ENCODE peak calls at places on chromosome 21, in four cellular contexts. One of them, this sample, is unnamed.

GRCh38 chr21:39087976-39088370 is 95.3 kb downstream of the PSMG1 start:
- DNase-seq in AG08395: no peak
- DNase-seq in GDM1: no peak
- DNase-seq in GM12864: no peak
- DNase-seq in this sample: no peak

GRCh38 chr21:32940079-32941014 is 85.4 kb upstream of the OLIG2 start:
- DNase-seq in AG08395: peak
- DNase-seq in GDM1: peak
- DNase-seq in GM12864: no peak
- DNase-seq in this sample: no peak

GRCh38 chr21:41289431-41289830 is 27.2 kb upstream of the FAM3B start:
- DNase-seq in AG08395: no peak
- DNase-seq in GDM1: no peak
- DNase-seq in GM12864: no peak
- DNase-seq in this sample: no peak

GRCh38 chr21:34889287-34889536 is 159.9 kb downstream of the RUNX1 start:
- DNase-seq in AG08395: peak
- DNase-seq in GDM1: peak
- DNase-seq in GM12864: no peak
- DNase-seq in this sample: no peak

GRCh38 chr21:37916795-37917142 is 512 bp upstream of the KCNJ6 start:
- DNase-seq in AG08395: no peak
- DNase-seq in GDM1: no peak
- DNase-seq in GM12864: no peak
- DNase-seq in this sample: no peak

GRCh38 chr21:39669485-39669884 is 56.7 kb downstream of the B3GALT5 start:
- DNase-seq in AG08395: no peak
- DNase-seq in GDM1: no peak
- DNase-seq in GM12864: no peak
- DNase-seq in this sample: no peak

GRCh38 chr21:34952701-34953100 is 96.4 kb downstream of the RUNX1 start:
- DNase-seq in AG08395: no peak
- DNase-seq in GDM1: no peak
- DNase-seq in GM12864: no peak
- DNase-seq in this sample: no peak

GRCh38 chr21:33075128-33075527 is 5.2 kb downstream of the OLIG1 start:
- DNase-seq in AG08395: peak
- DNase-seq in GDM1: no peak
- DNase-seq in GM12864: no peak
- DNase-seq in this sample: no peak

GRCh38 chr21:38853421-38853919 is 47.7 kb downstream of the ETS2 start:
- DNase-seq in AG08395: peak
- DNase-seq in GDM1: no peak
- DNase-seq in GM12864: no peak
- DNase-seq in this sample: no peak

GRCh38 chr21:44870748-44871495 is 2.6 kb downstream of the PTTG1IP start:
- DNase-seq in AG08395: no peak
- DNase-seq in GDM1: no peak
- DNase-seq in GM12864: no peak
- DNase-seq in this sample: no peak

GRCh38 chr21:33731447-33731846 is 89.1 kb downstream of the ITSN1 start:
- DNase-seq in AG08395: no peak
- DNase-seq in GDM1: no peak
- DNase-seq in GM12864: no peak
- DNase-seq in this sample: no peak

GRCh38 chr21:17854771-17855170 is 35.6 kb upstream of the C21orf91 start:
- DNase-seq in AG08395: no peak
- DNase-seq in GDM1: no peak
- DNase-seq in GM12864: no peak
- DNase-seq in this sample: no peak

GRCh38 chr21:35699360-35699759 is 361.0 kb downstream of the SETD4 start:
- DNase-seq in AG08395: no peak
- DNase-seq in GDM1: no peak
- DNase-seq in GM12864: no peak
- DNase-seq in this sample: no peak

GRCh38 chr21:15826908-15827601 is 97.3 kb downstream of the USP25 start:
- DNase-seq in AG08395: no peak
- DNase-seq in GDM1: no peak
- DNase-seq in GM12864: no peak
- DNase-seq in this sample: no peak

GRCh38 chr21:17613242-17613676 is 558 bp upstream of the BTG3 start:
- DNase-seq in AG08395: peak
- DNase-seq in GDM1: no peak
- DNase-seq in GM12864: no peak
- DNase-seq in this sample: no peak

GRCh38 chr21:29610960-29611359 is 312.2 kb downstream of the BACH1 start:
- DNase-seq in AG08395: no peak
- DNase-seq in GDM1: no peak
- DNase-seq in GM12864: no peak
- DNase-seq in this sample: no peak

GRCh38 chr21:37700641-37701202 is 215.5 kb downstream of the KCNJ6 start:
- DNase-seq in AG08395: peak
- DNase-seq in GDM1: peak
- DNase-seq in GM12864: peak
- DNase-seq in this sample: peak

GRCh38 chr21:21751286-21751685 is 753.1 kb downstream of the NCAM2 start:
- DNase-seq in AG08395: no peak
- DNase-seq in GDM1: no peak
- DNase-seq in GM12864: no peak
- DNase-seq in this sample: no peak

GRCh38 chr21:42041711-42042110 is 29.4 kb upstream of the UMODL1 start:
- DNase-seq in AG08395: no peak
- DNase-seq in GDM1: no peak
- DNase-seq in GM12864: no peak
- DNase-seq in this sample: no peak

GRCh38 chr21:44492572-44493385 is 37.5 kb downstream of the LRRC3 start:
- DNase-seq in AG08395: no peak
- DNase-seq in GDM1: no peak
- DNase-seq in GM12864: no peak
- DNase-seq in this sample: no peak

GRCh38 chr21:42262826-42263225 is 43.9 kb downstream of the ABCG1 start:
- DNase-seq in AG08395: no peak
- DNase-seq in GDM1: no peak
- DNase-seq in GM12864: no peak
- DNase-seq in this sample: no peak